ENCODE peak calls at places on chromosomes 13 and 19, in five cellular contexts. One of them, this sample, is unnamed.

GRCh38 chr19:1383311-1384084 is at the start of gene NDUFS7:
- DNase-seq in PC-3: peak
- DNase-seq in HFFc6: peak
- DNase-seq in breast epithelium: peak
- DNase-seq in lower leg skin: peak
- DNase-seq in this sample: peak

GRCh38 chr13:51814825-51815650 is 11.1 kb upstream of the DHRS12 start:
- DNase-seq in breast epithelium: peak
- DNase-seq in PC-3: peak
- DNase-seq in HFFc6: peak
- DNase-seq in lower leg skin: no peak
- DNase-seq in this sample: peak

GRCh38 chr19:35509018-35509652 is 4.3 kb downstream of the DMKN start:
- DNase-seq in HFFc6: no peak
- DNase-seq in PC-3: peak
- DNase-seq in lower leg skin: no peak
- DNase-seq in breast epithelium: peak
- DNase-seq in this sample: no peak

GRCh38 chr19:30001301-30001700 is 59.3 kb downstream of the URI1 start:
- DNase-seq in breast epithelium: no peak
- DNase-seq in PC-3: no peak
- DNase-seq in lower leg skin: no peak
- DNase-seq in HFFc6: no peak
- DNase-seq in this sample: no peak

GRCh38 chr19:14091086-14091884 is 734 bp upstream of the SAMD1 start:
- DNase-seq in HFFc6: peak
- DNase-seq in PC-3: peak
- DNase-seq in lower leg skin: no peak
- DNase-seq in breast epithelium: peak
- DNase-seq in this sample: peak

GRCh38 chr19:3670258-3670795 is 29.9 kb downstream of the PIP5K1C start:
- DNase-seq in PC-3: no peak
- DNase-seq in lower leg skin: peak
- DNase-seq in breast epithelium: peak
- DNase-seq in HFFc6: peak
- DNase-seq in this sample: peak

GRCh38 chr13:98447881-98448641 is 128.8 kb downstream of the STK24 start:
- DNase-seq in breast epithelium: no peak
- DNase-seq in HFFc6: no peak
- DNase-seq in lower leg skin: no peak
- DNase-seq in PC-3: peak
- DNase-seq in this sample: peak

GRCh38 chr13:98222816-98223215 is 45.7 kb upstream of the RNF113B start:
- DNase-seq in PC-3: no peak
- DNase-seq in HFFc6: no peak
- DNase-seq in lower leg skin: no peak
- DNase-seq in breast epithelium: no peak
- DNase-seq in this sample: no peak

GRCh38 chr13:69616398-69616797 is 491.2 kb upstream of the ATXN8OS start:
- DNase-seq in PC-3: no peak
- DNase-seq in breast epithelium: no peak
- DNase-seq in HFFc6: no peak
- DNase-seq in lower leg skin: no peak
- DNase-seq in this sample: no peak

GRCh38 chr19:51687791-51688664 is 5.1 kb upstream of the SPACA6 start:
- DNase-seq in breast epithelium: peak
- DNase-seq in lower leg skin: peak
- DNase-seq in PC-3: peak
- DNase-seq in HFFc6: peak
- DNase-seq in this sample: peak

GRCh38 chr13:66410314-66410713 is 819.8 kb downstream of the PCDH9 start:
- DNase-seq in PC-3: no peak
- DNase-seq in HFFc6: no peak
- DNase-seq in lower leg skin: no peak
- DNase-seq in breast epithelium: no peak
- DNase-seq in this sample: no peak

GRCh38 chr13:87622921-87623320 is 48.2 kb upstream of the SLITRK5 start:
- DNase-seq in PC-3: no peak
- DNase-seq in breast epithelium: no peak
- DNase-seq in HFFc6: no peak
- DNase-seq in lower leg skin: no peak
- DNase-seq in this sample: no peak

GRCh38 chr19:3849092-3849491 is 19.7 kb downstream of the ZFR2 start:
- DNase-seq in lower leg skin: no peak
- DNase-seq in HFFc6: no peak
- DNase-seq in breast epithelium: no peak
- DNase-seq in PC-3: peak
- DNase-seq in this sample: peak

GRCh38 chr13:98930014-98930625 is 47.7 kb downstream of the DOCK9 start:
- DNase-seq in breast epithelium: no peak
- DNase-seq in lower leg skin: no peak
- DNase-seq in PC-3: no peak
- DNase-seq in HFFc6: no peak
- DNase-seq in this sample: no peak

GRCh38 chr13:43492281-43492680 is 294.5 kb downstream of the ENOX1 start:
- DNase-seq in HFFc6: no peak
- DNase-seq in PC-3: no peak
- DNase-seq in lower leg skin: no peak
- DNase-seq in breast epithelium: no peak
- DNase-seq in this sample: no peak

GRCh38 chr13:114131581-114132418 is 623 bp downstream of the RASA3 start:
- DNase-seq in HFFc6: no peak
- DNase-seq in lower leg skin: no peak
- DNase-seq in PC-3: no peak
- DNase-seq in breast epithelium: no peak
- DNase-seq in this sample: peak

GRCh38 chr13:23730251-23730650 is 158.9 kb downstream of the MIPEP start:
- DNase-seq in breast epithelium: no peak
- DNase-seq in HFFc6: no peak
- DNase-seq in PC-3: no peak
- DNase-seq in lower leg skin: no peak
- DNase-seq in this sample: no peak

GRCh38 chr19:888615-889385 is 4.2 kb downstream of the MED16 start:
- DNase-seq in HFFc6: no peak
- DNase-seq in lower leg skin: no peak
- DNase-seq in PC-3: no peak
- DNase-seq in breast epithelium: no peak
- DNase-seq in this sample: no peak

GRCh38 chr19:45528149-45528743 is 21.0 kb downstream of the VASP start:
- DNase-seq in HFFc6: no peak
- DNase-seq in PC-3: peak
- DNase-seq in breast epithelium: peak
- DNase-seq in lower leg skin: no peak
- DNase-seq in this sample: peak

GRCh38 chr19:55439052-55439451 is 4.0 kb downstream of the SHISA7 start:
- DNase-seq in HFFc6: no peak
- DNase-seq in breast epithelium: no peak
- DNase-seq in PC-3: no peak
- DNase-seq in lower leg skin: no peak
- DNase-seq in this sample: no peak

GRCh38 chr19:8589177-8589714 is 12.0 kb upstream of the MYO1F start:
- DNase-seq in PC-3: no peak
- DNase-seq in lower leg skin: no peak
- DNase-seq in breast epithelium: no peak
- DNase-seq in HFFc6: no peak
- DNase-seq in this sample: no peak

GRCh38 chr19:8580710-8581281 is 3.6 kb upstream of the MYO1F start:
- DNase-seq in lower leg skin: peak
- DNase-seq in PC-3: peak
- DNase-seq in breast epithelium: peak
- DNase-seq in HFFc6: peak
- DNase-seq in this sample: peak

GRCh38 chr19:8585057-8585893 is 8.0 kb upstream of the MYO1F start:
- DNase-seq in breast epithelium: no peak
- DNase-seq in HFFc6: no peak
- DNase-seq in lower leg skin: no peak
- DNase-seq in PC-3: no peak
- DNase-seq in this sample: no peak

DNA sequence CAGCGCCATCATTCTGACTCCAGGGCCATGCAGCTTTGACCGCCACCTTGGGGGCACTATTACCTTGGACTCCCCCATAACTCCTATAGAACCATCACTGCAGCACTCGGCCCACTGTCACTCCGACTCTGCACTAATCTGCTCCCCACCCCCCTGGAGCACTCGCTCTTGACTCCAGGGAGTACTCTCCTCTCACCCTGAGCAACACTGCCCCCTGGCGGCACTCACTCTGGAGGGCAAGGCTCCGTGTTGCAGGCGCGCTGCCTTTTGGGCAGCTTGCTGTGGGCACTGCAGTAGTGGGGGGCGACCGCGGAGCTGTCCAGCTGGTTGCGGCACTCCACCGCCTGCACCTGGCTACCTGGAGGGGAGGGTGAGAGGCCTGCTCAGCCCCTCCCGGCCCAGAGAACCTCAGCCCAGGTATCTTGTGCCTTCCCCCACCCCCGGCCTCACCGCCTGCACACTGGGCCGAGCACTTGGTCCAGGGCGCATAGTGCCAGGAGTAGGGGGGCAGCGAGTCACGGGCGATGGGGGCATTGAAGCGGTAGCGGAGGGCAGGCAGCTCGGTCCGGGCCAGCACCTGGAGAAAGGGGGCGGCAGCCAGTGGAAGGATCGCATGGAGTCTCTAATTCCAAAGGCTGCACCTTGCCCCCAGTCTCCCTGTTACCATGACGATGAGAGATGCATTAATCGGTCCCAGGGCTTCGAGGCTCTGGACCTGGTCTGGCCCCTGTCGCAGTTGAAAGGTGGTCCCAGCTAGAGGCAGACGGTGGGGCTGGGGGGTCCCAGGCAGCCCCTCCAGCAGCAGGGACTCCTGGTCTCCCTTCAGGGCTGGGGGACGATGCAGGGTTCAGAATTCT is 8.9 kb upstream of the MYO1F start:
- DNase-seq in breast epithelium: no peak
- DNase-seq in lower leg skin: no peak
- DNase-seq in HFFc6: no peak
- DNase-seq in PC-3: peak
- DNase-seq in this sample: peak
- TF ChIP-seq CTCF in breast epithelium: no peak
- TF ChIP-seq CTCF in lower leg skin: no peak
- TF ChIP-seq CTCF in HFFc6: peak
- TF ChIP-seq CTCF in PC-3: peak
- TF ChIP-seq CTCF in this sample: peak

DNA sequence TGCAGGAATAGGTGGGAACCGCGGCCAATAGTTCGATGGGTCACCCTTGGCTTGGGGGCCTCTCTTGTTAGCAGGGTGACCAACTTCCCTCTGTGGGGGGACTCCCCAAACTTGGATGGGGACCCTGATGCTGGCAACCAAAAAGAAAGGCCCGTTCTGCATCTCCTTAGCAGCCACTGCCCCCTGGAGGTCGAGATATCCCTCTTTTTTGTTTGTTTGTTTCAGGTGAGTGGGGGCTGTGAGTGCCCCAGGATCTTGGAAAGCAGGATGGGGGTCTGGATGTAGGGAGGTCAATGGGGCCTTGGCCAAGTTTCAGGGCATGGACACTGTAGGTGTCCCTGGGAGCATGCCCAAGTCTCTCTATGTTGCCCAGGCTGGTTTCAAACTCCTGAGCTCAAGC is 7.7 kb upstream of the CRTC1 start:
- DNase-seq in breast epithelium: no peak
- DNase-seq in HFFc6: no peak
- DNase-seq in PC-3: peak
- DNase-seq in lower leg skin: no peak
- DNase-seq in this sample: peak
- TF ChIP-seq CTCF in breast epithelium: no peak
- TF ChIP-seq CTCF in HFFc6: peak
- TF ChIP-seq CTCF in PC-3: peak
- TF ChIP-seq CTCF in lower leg skin: no peak
- TF ChIP-seq CTCF in this sample: peak

GRCh38 chr19:2550431-2551171 is 74.7 kb downstream of the GADD45B start:
- DNase-seq in lower leg skin: peak
- DNase-seq in HFFc6: no peak
- DNase-seq in PC-3: no peak
- DNase-seq in breast epithelium: no peak
- DNase-seq in this sample: no peak
- TF ChIP-seq CTCF in lower leg skin: no peak
- TF ChIP-seq CTCF in HFFc6: peak
- TF ChIP-seq CTCF in PC-3: no peak
- TF ChIP-seq CTCF in breast epithelium: no peak
- TF ChIP-seq CTCF in this sample: no peak

DNA sequence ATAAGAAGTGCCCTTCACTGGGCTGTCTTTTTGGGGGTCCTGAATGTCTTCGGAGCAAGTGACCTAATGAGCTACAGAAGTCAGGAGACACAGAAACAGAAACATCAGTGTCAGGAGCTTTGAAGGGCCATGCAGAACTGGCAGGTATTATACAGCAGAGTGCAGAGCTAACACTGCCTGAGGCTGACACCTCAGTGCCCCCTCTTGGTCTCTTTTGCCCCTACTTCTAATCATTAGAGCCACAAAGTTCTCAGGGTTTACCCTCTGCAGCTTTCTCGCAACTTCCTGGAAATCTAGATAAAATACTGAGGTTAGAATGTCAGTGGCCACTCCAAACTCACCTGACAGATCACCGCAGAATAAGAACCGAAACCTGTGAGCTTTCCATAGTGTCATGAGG is 172.7 kb downstream of the B3GLCT start:
- DNase-seq in lower leg skin: no peak
- DNase-seq in PC-3: no peak
- DNase-seq in breast epithelium: no peak
- DNase-seq in HFFc6: no peak
- DNase-seq in this sample: no peak
- TF ChIP-seq CTCF in lower leg skin: no peak
- TF ChIP-seq CTCF in PC-3: no peak
- TF ChIP-seq CTCF in breast epithelium: no peak
- TF ChIP-seq CTCF in HFFc6: no peak
- TF ChIP-seq CTCF in this sample: no peak

GRCh38 chr13:112711528-112712265 is 21.9 kb downstream of the ATP11A start:
- DNase-seq in lower leg skin: peak
- DNase-seq in breast epithelium: peak
- DNase-seq in PC-3: peak
- DNase-seq in HFFc6: peak
- DNase-seq in this sample: peak
- TF ChIP-seq CTCF in lower leg skin: no peak
- TF ChIP-seq CTCF in breast epithelium: no peak
- TF ChIP-seq CTCF in PC-3: peak
- TF ChIP-seq CTCF in HFFc6: peak
- TF ChIP-seq CTCF in this sample: no peak

GRCh38 chr19:15125232-15126067 is 18.2 kb downstream of the SYDE1 start:
- DNase-seq in PC-3: peak
- DNase-seq in breast epithelium: peak
- DNase-seq in HFFc6: peak
- DNase-seq in lower leg skin: peak
- DNase-seq in this sample: peak
- TF ChIP-seq CTCF in PC-3: no peak
- TF ChIP-seq CTCF in breast epithelium: peak
- TF ChIP-seq CTCF in HFFc6: peak
- TF ChIP-seq CTCF in lower leg skin: no peak
- TF ChIP-seq CTCF in this sample: no peak